ENCODE peak calls at places on chromosomes 6 and 20, in seven cellular contexts. L, Y, Q, Z, V, M and D are unnamed samples.
A peak's percentile ranks its signal among the peaks of the same experiment; 100 is the strongest.

GRCh38 chr6:17640477-17640917 is 40.4 kb downstream of the FAM8A1 start:
- DNase-seq in Z (no peak), Y (peak; percentile 72), M (no peak), V (no peak), L (no peak), Q (no peak), D (peak; percentile 8)

GRCh38 chr6:10478187-10479040 is 42.7 kb upstream of the GCNT2 start:
- DNase-seq in Q (no peak), L (no peak), Y (peak; percentile 53), Z (peak; percentile 50), M (no peak), V (no peak), D (peak; percentile 64)

GRCh38 chr6:444653-445275 is 53.2 kb downstream of the IRF4 start:
- DNase-seq in Z (no peak), L (no peak), V (peak; percentile 11), M (no peak), Y (no peak), Q (no peak), D (no peak)

GRCh38 chr6:150751296-150751695 is 114.2 kb upstream of the MTHFD1L start:
- DNase-seq in Y (peak; percentile 3), L (no peak), Z (no peak), M (no peak), V (no peak), Q (no peak), D (peak; percentile 31)

GRCh38 chr6:52124126-52125121 is 37.0 kb upstream of the PKHD1 start:
- DNase-seq in V (no peak), M (no peak), Y (no peak), Z (no peak), L (no peak), Q (no peak), D (no peak)

GRCh38 chr6:111070407-111070743 is 16.9 kb upstream of the SLC16A10 start:
- DNase-seq in Y (no peak), Q (no peak), V (no peak), M (no peak), L (no peak), Z (no peak), D (no peak)

GRCh38 chr6:10101551-10102252 is 313.2 kb downstream of the TFAP2A start:
- DNase-seq in L (no peak), Q (no peak), V (no peak), Y (no peak), Z (no peak), M (no peak), D (no peak)

GRCh38 chr6:7921582-7922199 is 11.1 kb upstream of the TXNDC5 start:
- DNase-seq in V (no peak), M (no peak), Y (peak; percentile 79), Q (no peak), L (no peak), Z (no peak), D (no peak)

GRCh38 chr20:17562804-17563305 is 7.0 kb upstream of the DSTN start:
- DNase-seq in V (no peak), L (no peak), Q (no peak), M (no peak), Y (peak; percentile 75), Z (no peak), D (peak; percentile 88)

GRCh38 chr6:137734875-137735182 is 132.2 kb upstream of the TNFAIP3 start:
- DNase-seq in L (no peak), Z (no peak), Q (no peak), M (no peak), Y (peak; percentile 68), V (no peak), D (no peak)

GRCh38 chr20:50580016-50580747 is 70.0 kb downstream of the PTPN1 start:
- DNase-seq in Z (peak; percentile 51), Q (peak; percentile 36), Y (peak; percentile 63), L (peak; percentile 53), V (peak; percentile 87), M (peak; percentile 71), D (peak; percentile 59)

GRCh38 chr6:111871207-111871606 is 2.0 kb downstream of the FYN start:
- DNase-seq in L (no peak), Y (peak; percentile 19), Z (no peak), M (no peak), V (no peak), Q (no peak), D (no peak)

GRCh38 chr20:39851459-39851858 is 837.6 kb downstream of the MAFB start:
- DNase-seq in M (no peak), Z (no peak), Q (no peak), V (no peak), Y (peak; percentile 41), L (no peak), D (peak; percentile 62)